ENCODE peak calls at places on chromosomes 12 and 14, in six cellular contexts. H is activated CD4-positive, alpha-beta T cell treated with anti-CD3 and anti-CD28 coated beads, Interleukin-2, amount 10 ng/mL, durations not matched to agents 7 days and 5 days; Q is prostate gland; S is ACHN; R is hypothalamus; A is mucosa of gallbladder. I is an unnamed sample.

GRCh38 chr14:70357985-70358384 is 1.5 kb downstream of the COX16 start:
- DNase-seq in H (no peak), Q (no peak), S (no peak), R (no peak), A (no peak), I (no peak)

GRCh38 chr14:59103396-59103795 is 85.1 kb upstream of the DAAM1 start:
- DNase-seq in H (no peak), Q (no peak), S (no peak), R (no peak), A (no peak), I (no peak)

GRCh38 chr14:90159147-90159546 is 97.2 kb upstream of the PSMC1 start:
- DNase-seq in H (no peak), Q (no peak), S (no peak), R (no peak), A (no peak), I (no peak)

GRCh38 chr14:98958048-98959031 is 313.7 kb downstream of the BCL11B start:
- DNase-seq in H (no peak), Q (no peak), S (no peak), R (no peak), A (no peak), I (no peak)

GRCh38 chr12:13104403-13104802 is 936 bp upstream of the GSG1 start:
- DNase-seq in H (no peak), Q (no peak), S (no peak), R (no peak), A (no peak), I (peak; percentile 12)

GRCh38 chr12:131087991-131088700 is 134.4 kb downstream of the ADGRD1 start:
- DNase-seq in H (no peak), Q (no peak), S (no peak), R (no peak), A (no peak), I (no peak)

GRCh38 chr14:69316449-69317391 is 56.8 kb downstream of the GALNT16 start:
- DNase-seq in H (no peak), Q (no peak), S (peak; percentile 93), R (no peak), A (peak; percentile 67), I (no peak)

GRCh38 chr12:30928356-30929264 is 2.1 kb downstream of the TSPAN11 start:
- DNase-seq in H (no peak), Q (no peak), S (no peak), R (no peak), A (no peak), I (no peak)

GRCh38 chr14:90408713-90409112 is 11.9 kb downstream of the CALM1 start:
- DNase-seq in H (no peak), Q (no peak), S (no peak), R (no peak), A (no peak), I (no peak)

GRCh38 chr12:49671051-49671765 is 36.0 kb downstream of the FMNL3 start:
- DNase-seq in H (peak; percentile 71), Q (no peak), S (no peak), R (no peak), A (no peak), I (peak; percentile 18)

GRCh38 chr14:68541128-68541896 is 251.6 kb downstream of the ZFP36L1 start:
- DNase-seq in H (no peak), Q (no peak), S (no peak), R (no peak), A (no peak), I (no peak)

GRCh38 chr14:92549853-92550244 is 36.3 kb downstream of the RIN3 start:
- DNase-seq in H (no peak), Q (no peak), S (no peak), R (no peak), A (no peak), I (peak; percentile 49)

GRCh38 chr14:76194327-76194726 is 42.6 kb downstream of the GPATCH2L start:
- DNase-seq in H (no peak), Q (no peak), S (no peak), R (no peak), A (no peak), I (no peak)

GRCh38 chr12:4331221-4331620 is 10.2 kb downstream of the TIGAR start:
- DNase-seq in H (no peak), Q (no peak), S (no peak), R (no peak), A (no peak), I (no peak)

GRCh38 chr12:43115441-43116160 is 436.4 kb downstream of the ADAMTS20 start:
- DNase-seq in H (no peak), Q (no peak), S (no peak), R (no peak), A (no peak), I (no peak)

GRCh38 chr14:22589096-22589839 is at the start of gene DAD1:
- DNase-seq in H (peak; percentile 100), Q (peak; percentile 99), S (peak; percentile 97), R (peak; percentile 91), A (peak; percentile 99), I (peak; percentile 99)

GRCh38 chr12:24864796-24865125 is 84.1 kb downstream of the BCAT1 start:
- DNase-seq in H (no peak), Q (no peak), S (peak; percentile 76), R (no peak), A (no peak), I (no peak)

GRCh38 chr12:111687255-111687654 is 1.4 kb downstream of the ACAD10 start:
- DNase-seq in H (peak; percentile 16), Q (no peak), S (peak; percentile 21), R (no peak), A (no peak), I (no peak)

GRCh38 chr14:58813745-58814144 is 176.0 kb downstream of the DACT1 start:
- DNase-seq in H (no peak), Q (no peak), S (no peak), R (no peak), A (no peak), I (no peak)

GRCh38 chr12:62192486-62193250 is 67.5 kb upstream of the USP15 start:
- DNase-seq in H (peak; percentile 78), Q (peak; percentile 42), S (peak; percentile 86), R (no peak), A (peak; percentile 64), I (peak; percentile 95)

GRCh38 chr14:32438511-32438910 is 109.4 kb downstream of the AKAP6 start:
- DNase-seq in H (no peak), Q (no peak), S (no peak), R (no peak), A (no peak), I (no peak)

GRCh38 chr12:52232233-52232915 is 669 bp upstream of the KRT7 start:
- DNase-seq in H (no peak), Q (no peak), S (no peak), R (no peak), A (no peak), I (no peak)

GRCh38 chr12:112182499-112182898 is 57.1 kb downstream of the TRAFD1 start:
- DNase-seq in H (no peak), Q (no peak), S (no peak), R (peak; percentile 53), A (no peak), I (no peak)

GRCh38 chr14:28975084-28975483 is 208.5 kb downstream of the FOXG1 start:
- DNase-seq in H (no peak), Q (no peak), S (no peak), R (no peak), A (no peak), I (no peak)

GRCh38 chr14:38505221-38506095 is 249.6 kb upstream of the CLEC14A start:
- DNase-seq in H (no peak), Q (no peak), S (no peak), R (no peak), A (no peak), I (no peak)

GRCh38 chr12:26058308-26058707 is 66.5 kb downstream of the BHLHE41 start:
- DNase-seq in H (no peak), Q (no peak), S (peak; percentile 20), R (no peak), A (no peak), I (peak; percentile 19)

GRCh38 chr12:53949631-53950440 is 4.9 kb upstream of the HOXC12 start:
- DNase-seq in H (no peak), Q (no peak), S (no peak), R (no peak), A (no peak), I (no peak)

GRCh38 chr14:33668066-33668465 is 282.8 kb downstream of the EGLN3 start:
- DNase-seq in H (no peak), Q (no peak), S (no peak), R (no peak), A (no peak), I (no peak)

GRCh38 chr12:19482551-19483109 is 43.3 kb downstream of the AEBP2 start:
- DNase-seq in H (peak; percentile 35), Q (no peak), S (no peak), R (no peak), A (peak; percentile 15), I (peak; percentile 86)

GRCh38 chr12:42023733-42024494 is 120.8 kb downstream of the GXYLT1 start:
- DNase-seq in H (peak; percentile 71), Q (peak; percentile 55), S (peak; percentile 73), R (peak; percentile 53), A (peak; percentile 72), I (peak; percentile 82)

GRCh38 chr14:70152704-70153103 is 36.0 kb downstream of the SLC8A3 start:
- DNase-seq in H (no peak), Q (no peak), S (no peak), R (no peak), A (no peak), I (no peak)

GRCh38 chr14:96863327-96863985 is 66.3 kb downstream of the VRK1 start:
- DNase-seq in H (no peak), Q (no peak), S (no peak), R (no peak), A (no peak), I (no peak)

GRCh38 chr12:116456307-116456641 is 102.9 kb upstream of the MAP1LC3B2 start:
- DNase-seq in H (no peak), Q (no peak), S (no peak), R (no peak), A (no peak), I (no peak)

GRCh38 chr14:53840444-53840843 is 116.2 kb downstream of the BMP4 start:
- DNase-seq in H (no peak), Q (no peak), S (no peak), R (no peak), A (peak; percentile 53), I (no peak)

I was measured in Kasumi-1.